ENCODE peak calls at places on chromosomes 13 and 19, in six cellular contexts. O is GF-D8, E is caudate nucleus, K is OCI-LY7, H is omental fat pad, Q is foreskin melanocyte. L is an unnamed sample.

GRCh38 chr13:113917096-113917495 is 53.2 kb upstream of the GAS6 start:
- DNase-seq in O (no peak), E (no peak), K (no peak), H (no peak), Q (no peak), L (no peak)

GRCh38 chr13:60663788-60664187 is 266.8 kb downstream of the TDRD3 start:
- DNase-seq in O (no peak), E (no peak), K (no peak), H (no peak), Q (no peak), L (no peak)

GRCh38 chr19:33052352-33052972 is 12.2 kb downstream of the RHPN2 start:
- DNase-seq in O (no peak), E (no peak), K (no peak), H (no peak), Q (no peak), L (no peak)

GRCh38 chr13:98189841-98190505 is 12.9 kb upstream of the RNF113B start:
- DNase-seq in O (no peak), E (no peak), K (no peak), H (no peak), Q (no peak), L (no peak)

GRCh38 chr13:94992277-94992989 is 280.1 kb upstream of the SOX21 start:
- DNase-seq in O (no peak), E (no peak), K (no peak), H (no peak), Q (no peak), L (no peak)

GRCh38 chr13:44249439-44249838 is 124.2 kb upstream of the SERP2 start:
- DNase-seq in O (no peak), E (no peak), K (no peak), H (no peak), Q (peak; percentile 70), L (no peak)

GRCh38 chr13:54033323-54033861 is 1004.8 kb downstream of the OLFM4 start:
- DNase-seq in O (no peak), E (no peak), K (no peak), H (no peak), Q (no peak), L (no peak)

GRCh38 chr13:20412761-20413355 is 112.8 kb downstream of the CRYL1 start:
- DNase-seq in O (peak; percentile 81), E (no peak), K (no peak), H (no peak), Q (no peak), L (no peak)

GRCh38 chr19:35781650-35782049 is 6.3 kb downstream of the ARHGAP33 start:
- DNase-seq in O (no peak), E (no peak), K (no peak), H (no peak), Q (no peak), L (no peak)

GRCh38 chr13:44969858-44970484 is 19.3 kb downstream of the NUFIP1 start:
- DNase-seq in O (peak; percentile 24), E (no peak), K (peak; percentile 32), H (no peak), Q (peak; percentile 56), L (no peak)

GRCh38 chr19:56015756-56016155 is 29.2 kb downstream of the NLRP5 start:
- DNase-seq in O (no peak), E (no peak), K (peak; percentile 7), H (no peak), Q (no peak), L (no peak)

GRCh38 chr19:33490041-33490451 is 31.5 kb downstream of the PEPD start:
- DNase-seq in O (no peak), E (no peak), K (no peak), H (no peak), Q (no peak), L (no peak)

GRCh38 chr19:10339380-10339960 is at the start of gene ICAM3:
- DNase-seq in O (peak; percentile 59), E (no peak), K (peak; percentile 82), H (no peak), Q (no peak), L (no peak)

GRCh38 chr19:11223208-11223607 is 16.2 kb upstream of the ANGPTL8 start:
- DNase-seq in O (no peak), E (no peak), K (no peak), H (no peak), Q (no peak), L (no peak)

GRCh38 chr13:101942038-101942437 is 459.8 kb downstream of the FGF14 start:
- DNase-seq in O (no peak), E (no peak), K (peak; percentile 4), H (no peak), Q (peak; percentile 17), L (no peak)

GRCh38 chr13:21389124-21389523 is 70.0 kb downstream of the ZDHHC20 start:
- DNase-seq in O (no peak), E (no peak), K (no peak), H (no peak), Q (no peak), L (no peak)

GRCh38 chr13:97261254-97262015 is 39.3 kb downstream of the MBNL2 start:
- DNase-seq in O (no peak), E (no peak), K (no peak), H (no peak), Q (no peak), L (no peak)

GRCh38 chr13:73653688-73654087 is 480.5 kb downstream of the KLF12 start:
- DNase-seq in O (no peak), E (no peak), K (no peak), H (no peak), Q (no peak), L (no peak)

GRCh38 chr19:16899566-16900075 is 10.8 kb downstream of the F2RL3 start:
- DNase-seq in O (no peak), E (no peak), K (peak; percentile 62), H (no peak), Q (no peak), L (no peak)

GRCh38 chr19:2315121-2315817 is 7.3 kb upstream of the LINGO3 start:
- DNase-seq in O (no peak), E (no peak), K (no peak), H (no peak), Q (no peak), L (no peak)

GRCh38 chr13:102693781-102694180 is 1.1 kb downstream of the METTL21C start:
- DNase-seq in O (no peak), E (no peak), K (no peak), H (no peak), Q (no peak), L (no peak)